ENCODE peak calls at places on chromosome 21, in six cellular contexts. H, N, G, J, C and R are unnamed samples.

GRCh38 chr21:43769325-43769958 is 6.7 kb downstream of the CSTB start:
- DNase-seq in G (no peak), H (no peak), C (no peak), J (no peak), N (no peak), R (no peak)

GRCh38 chr21:15121655-15122120 is 56.9 kb upstream of the NRIP1 start:
- DNase-seq in J (no peak), H (no peak), N (peak; percentile 79), G (no peak), C (peak; percentile 61), R (no peak)

GRCh38 chr21:38985423-38986378 is 180.0 kb downstream of the ETS2 start:
- DNase-seq in N (no peak), G (peak; percentile 12), C (no peak), H (no peak), J (peak; percentile 95), R (peak; percentile 89)

GRCh38 chr21:38474124-38474523 is 24.2 kb downstream of the ERG start:
- DNase-seq in J (no peak), G (no peak), H (no peak), C (no peak), N (no peak), R (peak; percentile 28)

GRCh38 chr21:39084979-39085729 is 98.1 kb downstream of the PSMG1 start:
- DNase-seq in H (no peak), J (no peak), N (peak; percentile 73), G (no peak), C (no peak), R (no peak)

GRCh38 chr21:16742116-16742515 is 770.7 kb upstream of the CXADR start:
- DNase-seq in J (no peak), G (no peak), C (no peak), H (no peak), N (no peak), R (no peak)

GRCh38 chr21:29606613-29607012 is 307.9 kb downstream of the BACH1 start:
- DNase-seq in G (no peak), H (no peak), C (no peak), N (no peak), J (no peak), R (no peak)

GRCh38 chr21:35575280-35575915 is 484.9 kb downstream of the SETD4 start:
- DNase-seq in N (no peak), J (no peak), G (no peak), H (no peak), C (no peak), R (no peak)

GRCh38 chr21:15283789-15284188 is 219.0 kb upstream of the NRIP1 start:
- DNase-seq in N (no peak), J (no peak), G (no peak), H (no peak), C (no peak), R (no peak)

GRCh38 chr21:15206514-15206913 is 141.7 kb upstream of the NRIP1 start:
- DNase-seq in C (no peak), N (no peak), G (peak; percentile 8), H (no peak), J (no peak), R (no peak)

GRCh38 chr21:14711287-14711686 is 165.2 kb upstream of the SAMSN1 start:
- DNase-seq in N (no peak), G (no peak), H (no peak), C (peak; percentile 72), J (no peak), R (no peak)

GRCh38 chr21:39680216-39680615 is 64.8 kb upstream of the IGSF5 start:
- DNase-seq in N (no peak), C (no peak), G (no peak), H (no peak), J (no peak), R (no peak)

GRCh38 chr21:46083271-46084040 is 14.5 kb upstream of the COL6A2 start:
- DNase-seq in H (no peak), N (no peak), G (no peak), C (no peak), J (peak; percentile 14), R (no peak)

GRCh38 chr21:16125274-16125673 is 395.5 kb downstream of the USP25 start:
- DNase-seq in C (no peak), G (no peak), N (no peak), J (no peak), H (no peak), R (no peak)

GRCh38 chr21:21632926-21633325 is 634.7 kb downstream of the NCAM2 start:
- DNase-seq in G (no peak), J (no peak), N (no peak), C (no peak), H (no peak), R (no peak)

GRCh38 chr21:29334717-29335428 is 36.2 kb downstream of the BACH1 start:
- DNase-seq in C (no peak), J (no peak), N (no peak), H (no peak), G (no peak), R (peak; percentile 83)

GRCh38 chr21:39314155-39315027 is 959 bp upstream of the BRWD1 start:
- DNase-seq in J (no peak), C (peak; percentile 76), N (peak; percentile 31), G (no peak), H (peak; percentile 10), R (peak; percentile 75)

GRCh38 chr21:16573581-16573980 is 843.8 kb downstream of the USP25 start:
- DNase-seq in H (no peak), G (no peak), N (no peak), C (peak; percentile 81), J (no peak), R (no peak)

GRCh38 chr21:42562258-42562657 is 48.6 kb downstream of the SLC37A1 start:
- DNase-seq in N (peak; percentile 36), J (no peak), C (no peak), H (no peak), G (no peak), R (no peak)

GRCh38 chr21:35619184-35619583 is 441.1 kb downstream of the SETD4 start:
- DNase-seq in C (peak; percentile 6), H (no peak), J (no peak), G (no peak), N (no peak), R (peak; percentile 8)

GRCh38 chr21:42525228-42525604 is 11.6 kb downstream of the SLC37A1 start:
- DNase-seq in C (no peak), H (no peak), J (no peak), G (no peak), N (no peak), R (no peak)

GRCh38 chr21:39386194-39386593 is 37.3 kb upstream of the HMGN1 start:
- DNase-seq in C (no peak), G (no peak), N (peak; percentile 75), H (no peak), J (no peak), R (peak; percentile 84)

DNA sequence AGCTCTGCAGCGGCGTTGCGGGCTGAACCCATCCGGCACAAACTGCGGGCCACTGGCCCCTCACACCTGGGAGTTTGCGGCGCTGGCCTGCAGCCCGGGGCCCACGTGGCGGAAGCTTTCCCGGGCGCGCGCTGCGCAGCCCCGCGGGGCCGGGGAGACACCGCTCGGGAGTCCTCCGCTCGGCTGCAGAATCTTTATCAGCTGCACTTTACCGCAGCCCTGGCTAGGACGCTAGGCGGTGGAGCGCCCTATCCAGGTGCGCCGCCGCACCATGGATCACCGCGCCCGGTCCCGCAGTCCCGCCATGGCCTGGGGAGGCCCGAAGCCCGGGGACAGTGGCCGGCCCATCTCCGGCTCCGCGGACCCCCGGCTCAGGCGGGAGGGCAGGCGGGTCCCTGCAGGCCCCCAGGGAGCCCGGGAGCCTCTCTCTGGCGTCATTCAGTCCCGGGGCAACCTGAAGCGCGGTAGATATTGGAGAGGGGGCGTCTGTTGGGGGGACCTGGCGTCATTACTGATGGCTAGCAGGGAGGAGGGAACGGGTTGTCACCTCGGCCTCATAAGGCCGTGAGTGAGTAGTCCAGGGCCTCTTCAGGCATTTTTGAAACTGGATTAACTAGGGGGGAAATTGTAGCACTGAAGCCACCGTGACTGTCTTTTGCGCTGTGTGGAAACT is 5.7 kb upstream of the OLIG2 start:
- DNase-seq in N (no peak), G (no peak), J (peak; percentile 49), H (no peak), C (no peak), R (no peak)
- TF ChIP-seq MYC in N (no peak), G (no peak), J (no peak), H (no peak), C (no peak), R (no peak)

GRCh38 chr21:19565587-19565986 is 1162.0 kb upstream of the TMPRSS15 start:
- DNase-seq in N (no peak), H (no peak), G (no peak), J (no peak), C (no peak), R (no peak)
- H3K4me3 ChIP-seq in N (no peak overlapping the region), H (no peak overlapping the region), G (no peak overlapping the region), J (no peak overlapping the region), C (no peak overlapping the region), R (no peak overlapping the region)

DNA sequence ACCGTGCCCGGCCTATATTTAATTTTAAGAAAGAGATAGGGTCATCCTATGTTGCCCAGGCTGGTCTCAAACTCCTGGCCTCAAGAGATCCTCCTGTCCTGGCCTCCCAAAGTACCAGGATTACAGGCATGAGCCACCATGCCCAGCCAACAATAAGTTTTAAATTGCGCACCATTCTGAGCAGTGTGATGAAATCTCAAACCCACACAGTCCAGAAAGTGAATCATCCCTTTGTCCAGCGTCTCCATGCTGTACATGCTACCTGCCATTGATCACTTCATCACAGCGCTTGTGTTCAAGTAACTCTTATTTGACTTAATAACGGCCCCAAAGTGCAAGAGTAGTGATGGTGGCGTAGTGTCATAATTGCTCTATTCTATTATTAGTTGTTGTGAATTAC is 75.4 kb downstream of the APP start:
- DNase-seq in C (no peak), H (no peak), G (no peak), J (no peak), N (no peak), R (no peak)
- TF ChIP-seq MYC in C (no peak), H (no peak), G (no peak), J (no peak), N (no peak), R (no peak)

GRCh38 chr21:41318218-41318617 is 1.6 kb downstream of the FAM3B start:
- DNase-seq in C (no peak), H (no peak), N (no peak), J (no peak), G (no peak), R (no peak)

GRCh38 chr21:41315726-41316125 is 875 bp upstream of the FAM3B start:
- DNase-seq in H (no peak), G (no peak), J (no peak), N (no peak), C (no peak), R (no peak)

GRCh38 chr21:41316200-41316599 is 401 bp upstream of the FAM3B start:
- DNase-seq in C (no peak), J (no peak), H (no peak), N (no peak), G (no peak), R (no peak)

GRCh38 chr21:41317458-41317857 is 857 bp downstream of the FAM3B start:
- DNase-seq in H (no peak), N (no peak), C (no peak), G (no peak), J (no peak), R (no peak)

DNA sequence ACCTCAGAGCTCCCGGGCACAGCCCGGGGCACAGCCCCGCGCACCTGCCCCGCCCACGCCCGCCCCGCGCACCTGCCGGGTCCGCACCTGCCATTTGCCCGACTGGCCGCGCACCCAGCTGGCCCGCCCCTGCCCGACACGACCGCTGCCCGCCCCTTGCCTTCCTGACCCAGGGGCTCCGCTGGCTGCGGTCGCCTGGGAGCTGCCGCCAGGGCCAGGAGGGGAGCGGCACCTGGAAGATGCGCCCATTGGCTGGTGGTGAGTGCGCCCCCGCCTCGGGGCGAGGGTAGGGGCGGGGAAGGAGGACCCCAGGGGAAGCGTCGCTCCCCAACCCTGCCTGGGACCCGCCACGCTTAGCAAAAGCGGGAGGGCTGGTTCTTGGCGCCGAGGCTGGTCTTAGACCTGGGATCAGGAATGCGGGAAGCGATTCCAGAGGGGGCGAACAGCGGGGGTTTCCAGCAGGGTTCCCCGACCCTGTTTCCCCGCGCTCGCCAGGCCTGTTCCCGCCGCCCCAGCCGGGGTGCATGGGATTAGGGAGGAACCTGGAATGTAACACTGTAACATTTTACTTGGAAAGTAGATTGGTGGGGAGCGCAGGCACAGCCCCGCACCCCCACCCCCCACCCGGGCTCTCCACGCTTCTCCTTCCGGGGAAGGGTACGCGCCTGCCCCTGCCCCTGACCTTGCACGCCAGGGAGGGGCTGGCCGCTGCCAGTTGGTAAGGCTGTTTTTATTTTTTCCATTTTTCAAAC is at the start of gene FAM3B:
- DNase-seq in H (no peak), J (no peak), C (no peak), G (no peak), N (no peak), R (no peak)
- H3K4me3 ChIP-seq in H (no peak within 1 kb of the TSS), J (no peak within 1 kb of the TSS), C (no peak within 1 kb of the TSS), G (no peak within 1 kb of the TSS), N (peak within 1 kb of the TSS; percentile 65), R (no peak within 1 kb of the TSS)